ENCODE peak calls at places on chromosomes 13 and 19, in six cellular contexts. S is colonic mucosa, O is aorta, M is cardiac muscle cell, T is activated T-cell treated with anti-CD3 and anti-CD28 coated beads for 48 hours, G is H54. R is an unnamed sample.

GRCh38 chr13:38325426-38325825 is 24.2 kb upstream of the UFM1 start:
- DNase-seq in S (no peak), O (no peak), M (no peak), T (no peak), G (no peak), R (no peak)

GRCh38 chr19:3863648-3864047 is 5.2 kb downstream of the ZFR2 start:
- DNase-seq in S (no peak), O (no peak), M (no peak), T (no peak), G (no peak), R (no peak)

GRCh38 chr13:50129923-50130685 is 114.9 kb downstream of the KCNRG start:
- DNase-seq in S (peak), O (peak), M (peak), T (no peak), G (peak), R (no peak)

GRCh38 chr13:99332456-99332855 is 25.3 kb upstream of the GPR183 start:
- DNase-seq in S (no peak), O (no peak), M (no peak), T (no peak), G (no peak), R (no peak)

GRCh38 chr13:48731957-48732569 is 78.3 kb downstream of the CYSLTR2 start:
- DNase-seq in S (peak), O (peak), M (peak), T (peak), G (no peak), R (peak)

GRCh38 chr13:42364613-42365000 is 92.7 kb downstream of the AKAP11 start:
- DNase-seq in S (no peak), O (no peak), M (peak), T (no peak), G (no peak), R (peak)

GRCh38 chr13:110347535-110348308 is 40.6 kb downstream of the COL4A2 start:
- DNase-seq in S (no peak), O (peak), M (no peak), T (no peak), G (peak), R (peak)

GRCh38 chr19:3028305-3029069 is 593 bp downstream of the TLE2 start:
- DNase-seq in S (peak), O (no peak), M (no peak), T (no peak), G (no peak), R (no peak)

GRCh38 chr19:17784201-17785008 is 10.5 kb upstream of the B3GNT3 start:
- DNase-seq in S (peak), O (peak), M (peak), T (peak), G (peak), R (peak)

GRCh38 chr19:52343548-52343947 is 7.5 kb downstream of the ZNF610 start:
- DNase-seq in S (peak), O (no peak), M (peak), T (peak), G (peak), R (peak)

GRCh38 chr13:32426981-32427851 is 714 bp downstream of the N4BP2L1 start:
- DNase-seq in S (peak), O (peak), M (peak), T (peak), G (no peak), R (no peak)

GRCh38 chr19:9945319-9945966 is 9.1 kb upstream of the OLFM2 start:
- DNase-seq in S (peak), O (peak), M (no peak), T (no peak), G (peak), R (peak)

GRCh38 chr19:57263244-57263643 is 17.0 kb upstream of the ZNF460 start:
- DNase-seq in S (no peak), O (no peak), M (no peak), T (no peak), G (no peak), R (no peak)

GRCh38 chr19:10092648-10093294 is 6.7 kb downstream of the SHFL start:
- DNase-seq in S (no peak), O (no peak), M (no peak), T (no peak), G (no peak), R (no peak)

R was measured in H4.